ENCODE peak calls at places on chromosomes 5 and 9, in six cellular contexts. P, D, V, E, T and N are unnamed samples.

GRCh38 chr5:173866249-173867172 is 21.6 kb upstream of the CPEB4 start:
- DNase-seq in D (no peak), V (peak; percentile 82), P (no peak), E (no peak), T (no peak), N (no peak)

GRCh38 chr5:114305402-114306207 is 56.3 kb upstream of the KCNN2 start:
- DNase-seq in T (peak; percentile 70), D (no peak), E (no peak), P (no peak), V (no peak), N (no peak)

GRCh38 chr9:130912932-130913598 is 16.5 kb upstream of the QRFP start:
- DNase-seq in E (no peak), T (no peak), D (no peak), V (peak; percentile 72), P (no peak), N (no peak)

GRCh38 chr9:126317513-126317912 is 9.1 kb upstream of the MVB12B start:
- DNase-seq in D (no peak), E (no peak), T (no peak), V (peak; percentile 53), P (peak; percentile 20), N (no peak)

GRCh38 chr5:16619136-16619535 is 2.3 kb upstream of the RETREG1 start:
- DNase-seq in P (no peak), D (no peak), E (no peak), V (no peak), T (no peak), N (no peak)

GRCh38 chr5:125181159-125181558 is 434.7 kb upstream of the ZNF608 start:
- DNase-seq in P (no peak), D (no peak), V (no peak), T (no peak), E (no peak), N (no peak)

GRCh38 chr5:72812483-72812882 is 4.0 kb upstream of the TNPO1 start:
- DNase-seq in P (no peak), T (no peak), V (no peak), E (no peak), D (no peak), N (no peak)

GRCh38 chr5:159331099-159331973 is 1.0 kb upstream of the IL12B start:
- DNase-seq in D (peak; percentile 86), P (no peak), V (peak; percentile 70), E (peak; percentile 82), T (no peak), N (peak; percentile 69)

GRCh38 chr5:122999947-123000563 is 36.5 kb downstream of the PPIC start:
- DNase-seq in V (peak; percentile 57), E (no peak), D (no peak), T (no peak), P (no peak), N (no peak)

GRCh38 chr5:34858798-34859197 is 19.8 kb downstream of the TTC23L start:
- DNase-seq in P (no peak), D (no peak), V (no peak), T (no peak), E (no peak), N (no peak)

GRCh38 chr9:115691097-115691496 is 462.5 kb upstream of the PAPPA start:
- DNase-seq in T (peak; percentile 84), P (no peak), V (no peak), D (no peak), E (no peak), N (no peak)

GRCh38 chr5:140596364-140596763 is 31.7 kb downstream of the SLC35A4 start:
- DNase-seq in T (no peak), E (no peak), V (no peak), P (no peak), D (no peak), N (no peak)

GRCh38 chr9:127813739-127814226 is 11.1 kb downstream of the FPGS start:
- DNase-seq in E (no peak), T (no peak), P (no peak), D (peak; percentile 53), V (no peak), N (no peak)

GRCh38 chr5:44546283-44546682 is 157.1 kb upstream of the FGF10 start:
- DNase-seq in E (no peak), P (no peak), D (no peak), T (no peak), V (no peak), N (no peak)

GRCh38 chr9:98922721-98923435 is 20.8 kb upstream of the COL15A1 start:
- DNase-seq in E (no peak), T (no peak), P (no peak), V (no peak), D (no peak), N (no peak)

GRCh38 chr5:148730272-148730954 is 76.1 kb upstream of the HTR4 start:
- DNase-seq in V (no peak), P (no peak), D (no peak), E (no peak), T (peak; percentile 44), N (no peak)

GRCh38 chr9:135968083-135968476 is 6.9 kb upstream of the UBAC1 start:
- DNase-seq in T (no peak), D (no peak), P (no peak), V (no peak), E (no peak), N (no peak)

GRCh38 chr9:135970128-135970815 is 9.1 kb upstream of the UBAC1 start:
- DNase-seq in P (no peak), D (no peak), V (no peak), T (no peak), E (no peak), N (no peak)

GRCh38 chr9:135971106-135971766 is 10.1 kb upstream of the UBAC1 start:
- DNase-seq in V (no peak), D (no peak), P (no peak), T (no peak), E (no peak), N (no peak)

GRCh38 chr9:135969064-135969683 is 8.0 kb upstream of the UBAC1 start:
- DNase-seq in E (no peak), D (no peak), T (no peak), V (no peak), P (no peak), N (no peak)

DNA sequence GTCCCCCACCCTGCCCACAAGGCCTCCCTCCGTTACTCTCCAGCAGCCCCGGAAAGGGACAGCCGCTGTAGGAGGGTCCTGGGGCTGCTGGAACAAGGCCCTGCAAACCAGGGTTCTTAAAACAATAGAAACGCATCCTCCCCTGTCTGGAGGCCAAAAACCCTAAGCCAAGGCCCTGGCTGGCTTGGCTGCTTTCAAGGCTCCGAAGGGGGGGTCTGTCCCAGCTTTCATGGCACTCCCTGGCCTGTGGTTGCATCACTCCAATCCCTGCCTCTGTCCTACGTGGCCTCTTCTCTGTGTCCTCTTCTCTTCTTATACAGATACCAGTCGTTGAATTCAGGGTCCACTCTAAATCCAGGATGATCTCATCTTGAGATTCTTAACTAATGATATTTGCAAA is 7.4 kb upstream of the UBAC1 start:
- DNase-seq in P (no peak), E (no peak), T (no peak), V (no peak), D (no peak), N (no peak)
- H3K4me3 ChIP-seq in P (no peak overlapping the region), E (no peak overlapping the region), T (no peak overlapping the region), V (no peak overlapping the region), D (no peak overlapping the region), N (no peak overlapping the region)

GRCh38 chr9:88400021-88400420 is 11.8 kb downstream of the SPIN1 start:
- DNase-seq in V (no peak), T (peak; percentile 50), D (no peak), P (no peak), E (no peak), N (no peak)

GRCh38 chr9:88398016-88398415 is 9.8 kb downstream of the SPIN1 start:
- DNase-seq in P (no peak), T (no peak), V (no peak), D (no peak), E (no peak), N (no peak)

DNA sequence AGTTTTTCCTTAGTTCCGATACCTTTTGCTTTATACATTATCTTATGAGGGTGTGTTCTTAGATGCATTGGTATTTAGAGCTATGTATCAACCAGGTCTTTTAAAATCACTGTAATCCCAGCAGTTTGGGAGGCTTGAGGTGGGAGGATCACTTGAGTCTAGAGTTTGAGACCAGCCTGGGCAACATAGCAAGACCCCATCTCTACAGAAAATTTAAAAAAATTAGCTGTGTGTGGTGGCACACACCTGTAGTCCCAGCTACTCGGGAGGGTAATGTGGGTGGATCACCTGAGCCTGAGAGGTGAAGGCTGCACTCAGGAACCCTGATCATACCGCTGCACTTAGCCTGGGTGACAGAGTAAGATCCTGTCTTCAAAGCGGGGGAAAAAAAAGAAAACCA is 15.1 kb downstream of the SPIN1 start:
- DNase-seq in P (no peak), E (no peak), V (no peak), T (no peak), D (no peak), N (no peak)
- H3K9me3 ChIP-seq in P (no peaks in the 10 kb centered on the region), E (no peaks in the 10 kb centered on the region), V (no peaks in the 10 kb centered on the region), T (no peaks in the 10 kb centered on the region), D (no peaks in the 10 kb centered on the region), N (no peaks in the 10 kb centered on the region)

GRCh38 chr5:55231029-55231475 is 2.4 kb downstream of the CCNO start:
- DNase-seq in T (no peak), P (no peak), E (no peak), D (no peak), V (no peak), N (no peak)
- H3K4me3 ChIP-seq in T (no peak overlapping the region), P (no peak overlapping the region), E (no peak overlapping the region), D (no peak overlapping the region), V (no peak overlapping the region), N (peak overlapping the region; percentile 33)

DNA sequence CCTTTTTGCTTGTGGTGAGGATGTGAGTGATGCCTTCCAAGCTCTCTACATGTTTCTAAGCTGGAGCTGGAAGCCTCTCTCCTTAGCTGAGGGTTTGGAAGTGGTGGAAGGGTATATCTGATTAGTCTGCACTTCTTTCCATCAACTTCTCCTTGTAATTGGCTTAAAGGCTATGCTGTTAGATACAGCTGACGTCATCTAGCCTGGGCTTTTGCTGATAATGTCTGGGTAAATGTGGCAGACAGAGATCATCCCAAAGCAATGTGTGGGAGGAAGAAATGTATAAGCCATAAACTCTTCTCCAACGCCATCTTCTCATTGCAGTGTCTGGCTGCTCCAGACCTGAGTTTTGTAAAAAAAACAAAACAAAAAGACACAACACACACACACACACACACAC is 29.3 kb downstream of the ZNF354C start:
- DNase-seq in P (no peak), V (no peak), E (no peak), T (no peak), D (no peak), N (no peak)
- H3K9me3 ChIP-seq in P (peaks cover 1% of the 10 kb centered on the region), V (peaks cover 13% of the 10 kb centered on the region), E (peaks cover 95% of the 10 kb centered on the region), T (peaks cover 34% of the 10 kb centered on the region), D (peaks cover 18% of the 10 kb centered on the region), N (peaks cover 28% of the 10 kb centered on the region)

GRCh38 chr5:89471115-89471514 is 588.1 kb upstream of the MEF2C start:
- DNase-seq in P (no peak), V (no peak), T (no peak), D (no peak), E (no peak), N (no peak)

GRCh38 chr5:89470658-89471057 is 587.7 kb upstream of the MEF2C start:
- DNase-seq in V (no peak), D (no peak), T (no peak), E (no peak), P (no peak), N (no peak)

GRCh38 chr5:89473196-89473595 is 590.2 kb upstream of the MEF2C start:
- DNase-seq in T (peak; percentile 42), P (no peak), V (no peak), D (no peak), E (no peak), N (no peak)

DNA sequence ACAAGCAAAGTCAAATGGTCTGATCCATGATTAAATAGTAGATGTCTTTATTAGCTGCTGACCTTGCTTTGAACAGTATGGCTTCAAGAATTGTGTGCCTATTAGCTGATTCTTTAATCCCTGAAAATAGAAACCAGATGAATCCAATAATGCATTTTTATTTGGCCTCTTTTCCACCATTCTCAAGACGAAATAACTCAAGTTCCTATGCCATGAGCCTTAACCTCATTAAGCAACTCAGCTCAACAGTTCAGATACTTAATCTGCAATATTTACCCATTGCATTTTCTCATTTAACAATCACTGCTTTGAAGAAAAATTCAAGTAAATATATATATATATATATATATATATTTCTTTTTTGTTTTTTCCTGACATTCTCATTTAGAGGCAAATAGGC is 588.6 kb upstream of the MEF2C start:
- DNase-seq in V (no peak), T (no peak), D (no peak), P (no peak), E (no peak), N (no peak)
- H3K4me3 ChIP-seq in V (no peak overlapping the region), T (no peak overlapping the region), D (no peak overlapping the region), P (no peak overlapping the region), E (no peak overlapping the region), N (no peak overlapping the region)